ENCODE peak calls at places on chromosome 22, in six cellular contexts. One of them, this sample, is unnamed.
A peak's percentile ranks its signal among the peaks of the same experiment; 100 is the strongest.

GRCh38 chr22:28992565-28993326 is 68.9 kb downstream of the C22orf31 start:
- DNase-seq in fibroblast of lung: no peak
- DNase-seq in ovary: no peak
- DNase-seq in WTC11: no peak
- DNase-seq in choroid plexus epithelial cell: no peak
- DNase-seq in foreskin fibroblast: no peak
- DNase-seq in this sample: no peak

GRCh38 chr22:20430641-20431519 is 6.7 kb downstream of the SCARF2 start:
- DNase-seq in fibroblast of lung: peak; percentile 45
- DNase-seq in ovary: no peak
- DNase-seq in WTC11: peak; percentile 68
- DNase-seq in choroid plexus epithelial cell: no peak
- DNase-seq in foreskin fibroblast: peak; percentile 52
- DNase-seq in this sample: no peak

GRCh38 chr22:46001426-46002106 is 24.6 kb upstream of the WNT7B start:
- DNase-seq in fibroblast of lung: no peak
- DNase-seq in ovary: no peak
- DNase-seq in WTC11: no peak
- DNase-seq in choroid plexus epithelial cell: peak; percentile 34
- DNase-seq in foreskin fibroblast: no peak
- DNase-seq in this sample: no peak

GRCh38 chr22:46830001-46830715 is 67.7 kb downstream of the TBC1D22A start:
- DNase-seq in fibroblast of lung: peak; percentile 46
- DNase-seq in ovary: no peak
- DNase-seq in WTC11: no peak
- DNase-seq in choroid plexus epithelial cell: peak; percentile 86
- DNase-seq in foreskin fibroblast: peak; percentile 67
- DNase-seq in this sample: no peak

GRCh38 chr22:38700271-38700788 is 413 bp downstream of the JOSD1 start:
- DNase-seq in fibroblast of lung: peak; percentile 56
- DNase-seq in ovary: no peak
- DNase-seq in WTC11: peak; percentile 65
- DNase-seq in choroid plexus epithelial cell: no peak
- DNase-seq in foreskin fibroblast: no peak
- DNase-seq in this sample: peak; percentile 32

GRCh38 chr22:39627208-39627607 is 56.7 kb downstream of the CACNA1I start:
- DNase-seq in fibroblast of lung: no peak
- DNase-seq in ovary: no peak
- DNase-seq in WTC11: no peak
- DNase-seq in choroid plexus epithelial cell: no peak
- DNase-seq in foreskin fibroblast: no peak
- DNase-seq in this sample: no peak

GRCh38 chr22:42168476-42168875 is 37.9 kb upstream of the CYP2D6 start:
- DNase-seq in fibroblast of lung: no peak
- DNase-seq in ovary: no peak
- DNase-seq in WTC11: no peak
- DNase-seq in choroid plexus epithelial cell: no peak
- DNase-seq in foreskin fibroblast: no peak
- DNase-seq in this sample: no peak

GRCh38 chr22:38843201-38843715 is 570 bp downstream of the NPTXR start:
- DNase-seq in fibroblast of lung: peak; percentile 83
- DNase-seq in ovary: peak; percentile 72
- DNase-seq in WTC11: peak; percentile 60
- DNase-seq in choroid plexus epithelial cell: peak; percentile 79
- DNase-seq in foreskin fibroblast: peak; percentile 77
- DNase-seq in this sample: no peak

GRCh38 chr22:35154937-35155387 is 89.0 kb downstream of the ISX start:
- DNase-seq in fibroblast of lung: peak; percentile 48
- DNase-seq in ovary: peak; percentile 38
- DNase-seq in WTC11: peak; percentile 86
- DNase-seq in choroid plexus epithelial cell: peak; percentile 70
- DNase-seq in foreskin fibroblast: peak; percentile 16
- DNase-seq in this sample: no peak

GRCh38 chr22:24053481-24054226 is 42.5 kb downstream of the CABIN1 start:
- DNase-seq in fibroblast of lung: no peak
- DNase-seq in ovary: no peak
- DNase-seq in WTC11: no peak
- DNase-seq in choroid plexus epithelial cell: peak; percentile 26
- DNase-seq in foreskin fibroblast: no peak
- DNase-seq in this sample: no peak

GRCh38 chr22:45207981-45208664 is 32.6 kb downstream of the KIAA0930 start:
- DNase-seq in fibroblast of lung: peak; percentile 65
- DNase-seq in ovary: no peak
- DNase-seq in WTC11: no peak
- DNase-seq in choroid plexus epithelial cell: peak; percentile 73
- DNase-seq in foreskin fibroblast: peak; percentile 82
- DNase-seq in this sample: no peak

GRCh38 chr22:45962756-45963155 is 14.2 kb downstream of the WNT7B start:
- DNase-seq in fibroblast of lung: no peak
- DNase-seq in ovary: no peak
- DNase-seq in WTC11: no peak
- DNase-seq in choroid plexus epithelial cell: no peak
- DNase-seq in foreskin fibroblast: no peak
- DNase-seq in this sample: no peak

GRCh38 chr22:40050258-40050657 is 55.5 kb downstream of the FAM83F start:
- DNase-seq in fibroblast of lung: no peak
- DNase-seq in ovary: no peak
- DNase-seq in WTC11: no peak
- DNase-seq in choroid plexus epithelial cell: no peak
- DNase-seq in foreskin fibroblast: no peak
- DNase-seq in this sample: no peak

GRCh38 chr22:49392841-49393510 is 434.7 kb downstream of the BRD1 start:
- DNase-seq in fibroblast of lung: no peak
- DNase-seq in ovary: no peak
- DNase-seq in WTC11: no peak
- DNase-seq in choroid plexus epithelial cell: no peak
- DNase-seq in foreskin fibroblast: no peak
- DNase-seq in this sample: no peak

GRCh38 chr22:19648419-19648929 is 65.8 kb upstream of the SEPTIN5 start:
- DNase-seq in fibroblast of lung: peak; percentile 11
- DNase-seq in ovary: no peak
- DNase-seq in WTC11: no peak
- DNase-seq in choroid plexus epithelial cell: peak; percentile 9
- DNase-seq in foreskin fibroblast: no peak
- DNase-seq in this sample: no peak

GRCh38 chr22:32501797-32502290 is 27.2 kb downstream of the FBXO7 start:
- DNase-seq in fibroblast of lung: peak; percentile 7
- DNase-seq in ovary: no peak
- DNase-seq in WTC11: no peak
- DNase-seq in choroid plexus epithelial cell: no peak
- DNase-seq in foreskin fibroblast: no peak
- DNase-seq in this sample: no peak

GRCh38 chr22:35155403-35156025 is 89.6 kb downstream of the ISX start:
- DNase-seq in fibroblast of lung: no peak
- DNase-seq in ovary: no peak
- DNase-seq in WTC11: peak; percentile 24
- DNase-seq in choroid plexus epithelial cell: no peak
- DNase-seq in foreskin fibroblast: no peak
- DNase-seq in this sample: no peak

GRCh38 chr22:45013138-45013537 is 3.3 kb upstream of the PHF21B start:
- DNase-seq in fibroblast of lung: no peak
- DNase-seq in ovary: no peak
- DNase-seq in WTC11: no peak
- DNase-seq in choroid plexus epithelial cell: no peak
- DNase-seq in foreskin fibroblast: no peak
- DNase-seq in this sample: no peak

GRCh38 chr22:29308791-29309262 is 2.4 kb downstream of the GAS2L1 start:
- DNase-seq in fibroblast of lung: peak; percentile 39
- DNase-seq in ovary: peak; percentile 33
- DNase-seq in WTC11: no peak
- DNase-seq in choroid plexus epithelial cell: peak; percentile 86
- DNase-seq in foreskin fibroblast: peak; percentile 45
- DNase-seq in this sample: no peak

GRCh38 chr22:46674906-46675305 is 54.7 kb downstream of the GRAMD4 start:
- DNase-seq in fibroblast of lung: no peak
- DNase-seq in ovary: no peak
- DNase-seq in WTC11: no peak
- DNase-seq in choroid plexus epithelial cell: no peak
- DNase-seq in foreskin fibroblast: no peak
- DNase-seq in this sample: no peak

GRCh38 chr22:47297261-47298016 is 535.0 kb downstream of the TBC1D22A start:
- DNase-seq in fibroblast of lung: no peak
- DNase-seq in ovary: no peak
- DNase-seq in WTC11: no peak
- DNase-seq in choroid plexus epithelial cell: no peak
- DNase-seq in foreskin fibroblast: no peak
- DNase-seq in this sample: no peak

GRCh38 chr22:45179276-45180049 is 15.7 kb downstream of the NUP50 start:
- DNase-seq in fibroblast of lung: no peak
- DNase-seq in ovary: no peak
- DNase-seq in WTC11: no peak
- DNase-seq in choroid plexus epithelial cell: no peak
- DNase-seq in foreskin fibroblast: no peak
- DNase-seq in this sample: no peak

GRCh38 chr22:27799334-27800249 is 2.0 kb downstream of the MN1 start:
- DNase-seq in fibroblast of lung: no peak
- DNase-seq in ovary: peak; percentile 66
- DNase-seq in WTC11: no peak
- DNase-seq in choroid plexus epithelial cell: peak; percentile 25
- DNase-seq in foreskin fibroblast: no peak
- DNase-seq in this sample: no peak

GRCh38 chr22:38505595-38506117 is 455 bp downstream of the DDX17 start:
- DNase-seq in fibroblast of lung: peak; percentile 74
- DNase-seq in ovary: peak; percentile 84
- DNase-seq in WTC11: peak; percentile 43
- DNase-seq in choroid plexus epithelial cell: peak; percentile 70
- DNase-seq in foreskin fibroblast: peak; percentile 53
- DNase-seq in this sample: no peak

GRCh38 chr22:40452730-40453487 is 82.5 kb downstream of the SGSM3 start:
- DNase-seq in fibroblast of lung: no peak
- DNase-seq in ovary: no peak
- DNase-seq in WTC11: no peak
- DNase-seq in choroid plexus epithelial cell: peak; percentile 34
- DNase-seq in foreskin fibroblast: no peak
- DNase-seq in this sample: no peak

GRCh38 chr22:25880524-25880923 is 138.5 kb downstream of the MYO18B start:
- DNase-seq in fibroblast of lung: no peak
- DNase-seq in ovary: no peak
- DNase-seq in WTC11: no peak
- DNase-seq in choroid plexus epithelial cell: no peak
- DNase-seq in foreskin fibroblast: no peak
- DNase-seq in this sample: no peak
- TF ChIP-seq CTCF in fibroblast of lung: no peak
- TF ChIP-seq CTCF in ovary: no peak
- TF ChIP-seq CTCF in WTC11: no peak
- TF ChIP-seq CTCF in choroid plexus epithelial cell: no peak
- TF ChIP-seq CTCF in foreskin fibroblast: no peak
- TF ChIP-seq CTCF in this sample: no peak

GRCh38 chr22:34055525-34056200 is 135.4 kb upstream of the LARGE1 start:
- DNase-seq in fibroblast of lung: no peak
- DNase-seq in ovary: no peak
- DNase-seq in WTC11: peak; percentile 70
- DNase-seq in choroid plexus epithelial cell: no peak
- DNase-seq in foreskin fibroblast: no peak
- DNase-seq in this sample: no peak
- TF ChIP-seq CTCF in fibroblast of lung: no peak
- TF ChIP-seq CTCF in ovary: no peak
- TF ChIP-seq CTCF in WTC11: no peak
- TF ChIP-seq CTCF in choroid plexus epithelial cell: no peak
- TF ChIP-seq CTCF in foreskin fibroblast: no peak
- TF ChIP-seq CTCF in this sample: no peak

GRCh38 chr22:21629262-21630149 is at the start of gene YDJC:
- DNase-seq in fibroblast of lung: peak; percentile 88
- DNase-seq in ovary: peak; percentile 93
- DNase-seq in WTC11: peak; percentile 97
- DNase-seq in choroid plexus epithelial cell: peak; percentile 95
- DNase-seq in foreskin fibroblast: peak; percentile 87
- DNase-seq in this sample: peak; percentile 83
- TF ChIP-seq CTCF in fibroblast of lung: peak; percentile 31
- TF ChIP-seq CTCF in ovary: peak; percentile 97
- TF ChIP-seq CTCF in WTC11: no peak
- TF ChIP-seq CTCF in choroid plexus epithelial cell: peak; percentile 66
- TF ChIP-seq CTCF in foreskin fibroblast: peak; percentile 80
- TF ChIP-seq CTCF in this sample: no peak

GRCh38 chr22:30694638-30695350 is at the start of gene OSBP2:
- DNase-seq in fibroblast of lung: no peak
- DNase-seq in ovary: peak; percentile 56
- DNase-seq in WTC11: peak; percentile 56
- DNase-seq in choroid plexus epithelial cell: no peak
- DNase-seq in foreskin fibroblast: no peak
- DNase-seq in this sample: no peak
- TF ChIP-seq CTCF in fibroblast of lung: no peak
- TF ChIP-seq CTCF in ovary: no peak
- TF ChIP-seq CTCF in WTC11: no peak
- TF ChIP-seq CTCF in choroid plexus epithelial cell: no peak
- TF ChIP-seq CTCF in foreskin fibroblast: no peak
- TF ChIP-seq CTCF in this sample: no peak

DNA sequence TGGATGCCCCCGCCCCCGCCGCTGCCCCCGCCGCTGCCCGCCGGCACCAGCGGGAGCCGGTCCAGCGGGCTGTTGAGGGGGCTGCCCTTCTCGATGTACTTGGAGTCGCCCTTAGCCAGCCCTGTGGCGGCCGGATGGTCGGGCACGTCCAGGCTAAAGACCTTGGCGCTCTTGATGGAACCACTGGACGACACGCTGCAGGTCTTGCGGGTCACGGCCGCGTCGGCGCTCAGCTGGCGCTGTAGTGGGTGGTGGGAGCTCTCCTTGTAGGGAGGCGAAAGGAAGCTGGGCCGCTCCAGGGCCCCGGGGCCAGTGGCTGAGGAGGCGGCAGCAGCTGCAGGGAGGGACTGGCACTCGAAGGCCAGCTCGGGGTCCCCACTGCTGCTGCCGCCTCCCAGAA is 53.8 kb downstream of the ELFN2 start:
- DNase-seq in fibroblast of lung: no peak
- DNase-seq in ovary: no peak
- DNase-seq in WTC11: no peak
- DNase-seq in choroid plexus epithelial cell: no peak
- DNase-seq in foreskin fibroblast: no peak
- DNase-seq in this sample: no peak
- TF ChIP-seq CTCF in fibroblast of lung: no peak
- TF ChIP-seq CTCF in ovary: no peak
- TF ChIP-seq CTCF in WTC11: no peak
- TF ChIP-seq CTCF in choroid plexus epithelial cell: no peak
- TF ChIP-seq CTCF in foreskin fibroblast: no peak
- TF ChIP-seq CTCF in this sample: no peak

This sample was measured in omental fat pad.